ENCODE peak calls at places on chromosomes 13 and 19, in seven cellular contexts. B is uterus, H is left ventricle myocardium inferior, K is IMR-90, M is mucosa of descending colon, R is fibroblast of lung, C is AG04450. E is an unnamed sample. For H3K9me3, the result is how much of the 10 kb centered on the place peaks cover.

GRCh38 chr19:13841339-13842293 is 35.3 kb upstream of the NANOS3 start:
- DNase-seq in K (no peak), B (no peak), M (peak), R (peak), H (no peak), C (no peak), E (no peak)

GRCh38 chr19:3080281-3080680 is 13.9 kb upstream of the GNA11 start:
- DNase-seq in M (peak), C (peak), R (peak), K (peak), H (no peak), B (no peak), E (peak)

GRCh38 chr13:27406178-27406939 is 18.1 kb upstream of the GTF3A start:
- DNase-seq in C (no peak), R (peak), B (no peak), M (peak), K (peak), H (no peak), E (no peak)

GRCh38 chr13:93948523-93948922 is 531.0 kb downstream of the DCT start:
- DNase-seq in C (no peak), M (no peak), H (no peak), B (no peak), R (no peak), K (no peak), E (no peak)

GRCh38 chr13:94411747-94412146 is 67.7 kb downstream of the DCT start:
- DNase-seq in H (no peak), B (no peak), K (no peak), R (no peak), C (no peak), M (no peak), E (no peak)

GRCh38 chr19:36939153-36939552 is 23.0 kb downstream of the ZNF568 start:
- DNase-seq in R (no peak), B (no peak), K (no peak), C (no peak), M (no peak), H (no peak), E (no peak)

GRCh38 chr13:94641432-94641941 is 39.8 kb downstream of the GPR180 start:
- DNase-seq in M (no peak), B (no peak), C (peak), H (no peak), R (peak), K (peak), E (no peak)

GRCh38 chr19:41784337-41785239 is 11.8 kb upstream of the CEACAM3 start:
- DNase-seq in M (peak), K (no peak), C (no peak), B (no peak), R (no peak), H (no peak), E (no peak)

GRCh38 chr13:110377178-110378175 is 70.4 kb downstream of the COL4A2 start:
- DNase-seq in K (no peak), R (no peak), H (no peak), B (peak), C (no peak), M (no peak), E (no peak)

GRCh38 chr19:21699197-21699596 is 68.2 kb downstream of the ZNF100 start:
- DNase-seq in C (no peak), B (no peak), K (no peak), M (no peak), H (no peak), R (no peak), E (no peak)

GRCh38 chr19:21694171-21694906 is 73.0 kb downstream of the ZNF100 start:
- DNase-seq in R (no peak), C (no peak), K (no peak), H (no peak), M (no peak), B (peak), E (no peak)

GRCh38 chr19:21697171-21697570 is 70.2 kb downstream of the ZNF100 start:
- DNase-seq in C (no peak), B (no peak), M (no peak), H (no peak), K (no peak), R (no peak), E (no peak)

GRCh38 chr19:21697698-21698097 is 69.7 kb downstream of the ZNF100 start:
- DNase-seq in R (no peak), C (no peak), H (no peak), B (no peak), M (no peak), K (no peak), E (no peak)

DNA sequence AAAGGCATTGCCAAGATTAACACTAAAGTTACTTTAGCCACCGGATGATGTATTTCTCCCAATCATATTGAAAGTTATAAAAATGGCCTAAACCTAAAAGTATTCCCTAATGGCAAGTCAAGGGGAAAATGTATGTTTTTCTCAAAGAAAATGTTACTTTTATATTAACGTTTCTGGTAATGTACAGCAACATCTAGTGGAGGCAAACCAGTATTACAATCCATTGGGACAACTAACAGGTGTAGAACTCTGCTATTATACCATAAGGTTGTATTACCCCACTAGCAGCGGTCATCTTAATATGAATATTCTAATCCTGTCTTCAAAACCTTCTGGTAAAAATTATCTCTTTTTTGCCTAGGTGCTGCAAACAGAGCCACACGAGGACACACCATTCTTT is 69.2 kb downstream of the ZNF100 start:
- DNase-seq in H (no peak), C (no peak), R (peak), M (peak), K (peak), B (no peak), E (no peak)
- TF ChIP-seq CTCF in H (peak), C (peak), R (peak), M (peak), K (peak), B (peak), E (peak)

GRCh38 chr19:46082728-46083050 is 41.8 kb downstream of the IGFL3 start:
- DNase-seq in C (no peak), B (no peak), M (no peak), K (no peak), H (no peak), R (peak), E (no peak)

GRCh38 chr19:46085888-46086287 is 38.6 kb downstream of the IGFL3 start:
- DNase-seq in M (no peak), K (no peak), H (no peak), B (no peak), C (no peak), R (no peak), E (no peak)

GRCh38 chr19:46080561-46080960 is 39.8 kb upstream of the IGFL4 start:
- DNase-seq in H (no peak), R (peak), M (no peak), K (peak), C (peak), B (peak), E (no peak)

GRCh38 chr19:46077815-46078167 is 37.0 kb upstream of the IGFL4 start:
- DNase-seq in C (no peak), K (no peak), H (no peak), M (no peak), B (no peak), R (no peak), E (no peak)

DNA sequence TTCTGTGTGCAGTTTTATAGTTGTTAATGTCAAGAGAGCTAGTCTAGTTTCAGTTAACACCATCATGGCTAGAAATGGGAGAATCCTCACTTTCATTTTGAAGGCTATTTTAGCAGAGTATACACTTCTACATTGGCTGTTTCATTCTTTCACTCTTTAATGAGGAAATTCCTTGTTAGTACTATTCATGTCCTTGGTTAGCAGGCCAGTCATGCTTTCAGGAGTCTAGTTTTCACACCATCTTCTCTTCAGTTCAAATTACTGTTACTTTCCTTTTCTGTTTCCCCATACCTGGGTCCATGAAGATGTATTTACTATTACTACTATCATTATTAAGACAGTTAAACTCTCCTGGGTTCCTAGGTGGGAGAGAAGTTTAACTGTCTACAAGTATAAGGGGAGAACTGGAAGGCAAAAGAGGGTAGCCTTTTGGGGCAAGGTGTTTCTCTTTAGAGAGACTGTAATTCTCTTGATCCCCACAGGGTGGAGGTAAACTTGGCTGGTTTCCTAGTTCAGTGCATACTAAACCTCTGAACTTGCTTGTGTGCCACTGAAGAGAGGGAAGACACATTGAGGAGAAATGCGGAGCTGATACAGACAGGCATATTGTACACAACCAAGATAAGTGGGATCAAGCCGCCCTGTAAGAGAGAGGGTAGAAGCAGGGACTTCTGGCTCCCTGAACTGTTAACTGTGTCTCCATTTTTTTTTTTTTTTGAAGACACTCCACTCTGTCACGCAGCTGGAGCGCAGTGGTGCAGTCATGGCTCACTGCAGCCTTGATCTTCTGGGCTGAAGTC is 41.3 kb upstream of the IGFL4 start:
- DNase-seq in R (peak), H (no peak), B (peak), C (no peak), M (peak), K (peak), E (no peak)
- H3K9me3 ChIP-seq in R (under half), H (under half), B (under half), C (under half), M (under half), K (under half), E (under half)

DNA sequence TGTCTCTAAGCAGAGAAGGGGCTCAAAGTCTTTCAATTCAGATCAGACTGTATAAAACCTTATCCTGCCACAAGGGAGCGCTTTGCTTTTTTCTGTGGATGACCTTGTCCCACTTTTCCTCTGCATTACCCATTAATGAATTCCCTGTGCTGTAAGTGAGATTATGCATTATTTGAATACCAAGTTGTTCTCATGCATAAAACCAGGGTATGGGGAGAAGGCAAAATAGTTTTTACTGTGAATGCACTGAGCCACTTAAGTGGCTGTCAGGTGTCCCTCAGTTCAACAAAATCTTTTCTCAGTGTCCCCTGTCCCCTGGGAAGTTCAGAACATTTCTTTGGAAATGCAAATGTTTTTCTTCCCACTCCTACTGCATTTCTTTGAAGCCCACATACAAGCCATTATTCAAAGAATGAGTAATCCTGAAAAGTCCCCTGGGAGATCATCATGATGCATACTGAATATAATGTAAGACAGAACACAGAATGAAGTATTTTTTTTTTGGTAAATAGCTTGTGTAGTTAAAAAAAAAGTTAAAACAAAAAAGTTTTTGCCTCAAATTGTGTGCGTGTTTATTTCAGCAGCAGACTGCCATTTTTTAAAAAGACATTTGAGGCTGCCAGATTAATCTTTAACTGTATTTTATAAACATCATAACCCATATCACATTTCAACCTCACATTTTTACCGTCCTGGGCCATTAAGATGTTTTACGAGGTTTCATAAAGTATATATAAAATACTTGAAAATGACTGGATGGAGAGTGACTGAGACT is 506.7 kb upstream of the PCDH9 start:
- DNase-seq in R (peak), M (peak), B (no peak), K (peak), C (peak), H (no peak), E (no peak)
- TF ChIP-seq CTCF in R (no peak), M (no peak), B (no peak), K (peak), C (peak), H (no peak), E (no peak)

GRCh38 chr19:58056861-58057260 is 2.2 kb upstream of the ZNF135 start:
- DNase-seq in C (no peak), M (no peak), R (no peak), K (no peak), H (no peak), B (no peak), E (no peak)

GRCh38 chr19:58058428-58058827 is 654 bp upstream of the ZNF135 start:
- DNase-seq in C (no peak), K (no peak), M (no peak), B (no peak), H (no peak), R (no peak), E (no peak)

GRCh38 chr19:58055483-58055874 is 3.6 kb upstream of the ZNF135 start:
- DNase-seq in C (no peak), M (no peak), B (no peak), K (no peak), R (no peak), H (no peak), E (no peak)

GRCh38 chr19:58054792-58055482 is 4.1 kb upstream of the ZNF135 start:
- DNase-seq in K (peak), B (peak), H (peak), M (peak), C (no peak), R (peak), E (no peak)

GRCh38 chr19:58056261-58056660 is 2.8 kb upstream of the ZNF135 start:
- DNase-seq in B (no peak), K (no peak), C (no peak), M (no peak), R (no peak), H (no peak), E (no peak)
- H3K9me3 ChIP-seq in B (under half), K (half or more), C (half or more), M (under half), R (under half), H (under half), E (under half)

DNA sequence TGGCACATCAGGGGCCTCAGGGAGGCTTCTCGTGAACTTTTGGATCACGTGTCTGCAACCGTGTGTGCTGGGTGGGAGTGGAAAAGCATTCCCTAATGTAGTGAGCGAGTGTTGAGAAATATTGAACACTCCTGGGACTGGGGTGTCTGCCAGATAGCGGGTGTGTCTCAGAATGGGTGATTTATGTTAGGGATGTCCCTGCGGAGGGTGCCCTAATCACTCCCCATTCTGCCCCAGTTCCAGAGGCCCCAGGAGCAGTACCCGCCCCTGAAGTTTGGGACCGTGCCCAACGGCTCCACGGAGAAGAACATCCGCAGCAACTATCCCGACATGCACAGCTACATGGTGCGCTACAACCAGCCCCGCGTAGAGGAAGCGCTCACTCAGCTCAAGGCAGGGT is 24.2 kb upstream of the GRWD1 start:
- DNase-seq in K (no peak), R (no peak), C (no peak), M (no peak), H (no peak), B (no peak), E (no peak)
- TF ChIP-seq CTCF in K (no peak), R (no peak), C (no peak), M (no peak), H (no peak), B (no peak), E (no peak)

E was measured in tibial artery.